ENCODE peak calls at places on chromosomes 6 and 20, in four cellular contexts. E is choroid plexus epithelial cell, T is SW480, S is OCI-LY7. W is an unnamed sample.

GRCh38 chr20:40617594-40617993 is 71.4 kb downstream of the MAFB start:
- DNase-seq in E (no peak), T (no peak), S (no peak), W (no peak)

GRCh38 chr6:43900560-43901329 is 130.7 kb downstream of the VEGFA start:
- DNase-seq in E (no peak), T (no peak), S (no peak), W (peak)

GRCh38 chr6:34237722-34238506 is 1.2 kb downstream of the HMGA1 start:
- DNase-seq in E (peak), T (peak), S (peak), W (no peak)

GRCh38 chr6:37987008-37987407 is 167.5 kb downstream of the ZFAND3 start:
- DNase-seq in E (peak), T (no peak), S (no peak), W (peak)

GRCh38 chr20:56117350-56117749 is 112.0 kb upstream of the CBLN4 start:
- DNase-seq in E (no peak), T (no peak), S (no peak), W (no peak)

GRCh38 chr6:36160147-36160760 is 29.9 kb downstream of the MAPK13 start:
- DNase-seq in E (peak), T (no peak), S (no peak), W (peak)

GRCh38 chr6:17583811-17584210 is 16.3 kb upstream of the FAM8A1 start:
- DNase-seq in E (peak), T (no peak), S (no peak), W (peak)

GRCh38 chr6:36510365-36510764 is 36.9 kb downstream of the STK38 start:
- DNase-seq in E (no peak), T (no peak), S (no peak), W (no peak)

GRCh38 chr6:7268362-7269310 is 44.4 kb downstream of the SSR1 start:
- DNase-seq in E (no peak), T (no peak), S (no peak), W (no peak)

GRCh38 chr6:68709091-68709490 is 74.0 kb downstream of the ADGRB3 start:
- DNase-seq in E (no peak), T (no peak), S (no peak), W (no peak)

GRCh38 chr6:166777096-166777630 is 150.1 kb upstream of the RPS6KA2 start:
- DNase-seq in E (no peak), T (no peak), S (peak), W (no peak)

GRCh38 chr20:45938727-45939438 is 4.4 kb downstream of the PCIF1 start:
- DNase-seq in E (no peak), T (no peak), S (no peak), W (no peak)

GRCh38 chr6:1604991-1605821 is 4.5 kb upstream of the FOXC1 start:
- DNase-seq in E (no peak), T (no peak), S (no peak), W (no peak)

GRCh38 chr6:124487778-124488431 is 474.3 kb upstream of the RNF217 start:
- DNase-seq in E (peak), T (peak), S (no peak), W (peak)

GRCh38 chr20:21026951-21027350 is 79.2 kb downstream of the LINC00237 start:
- DNase-seq in E (no peak), T (no peak), S (no peak), W (no peak)

GRCh38 chr20:64065973-64066341 is 3.0 kb downstream of the TCEA2 start:
- DNase-seq in E (peak), T (peak), S (peak), W (peak)

GRCh38 chr6:161921602-161922400 is 647.9 kb upstream of the AGPAT4 start:
- DNase-seq in E (peak), T (no peak), S (no peak), W (no peak)

GRCh38 chr6:101231606-101232235 is 161.8 kb upstream of the GRIK2 start:
- DNase-seq in E (no peak), T (no peak), S (no peak), W (no peak)

GRCh38 chr20:14360386-14360785 is 23.0 kb upstream of the FLRT3 start:
- DNase-seq in E (peak), T (no peak), S (no peak), W (peak)

GRCh38 chr6:162403031-162403430 is 324.5 kb downstream of the PRKN start:
- DNase-seq in E (no peak), T (no peak), S (no peak), W (no peak)

GRCh38 chr6:2204272-2204671 is 41.1 kb downstream of the GMDS start:
- DNase-seq in E (no peak), T (no peak), S (no peak), W (no peak)

GRCh38 chr6:163095401-163095800 is 319.1 kb upstream of the QKI start:
- DNase-seq in E (no peak), T (no peak), S (no peak), W (no peak)

GRCh38 chr6:155381856-155382690 is 67.8 kb upstream of the TFB1M start:
- DNase-seq in E (peak), T (no peak), S (no peak), W (peak)

GRCh38 chr20:47159166-47159565 is 197.3 kb downstream of the ZMYND8 start:
- DNase-seq in E (no peak), T (no peak), S (no peak), W (no peak)

GRCh38 chr6:52505726-52506501 is 70.9 kb downstream of the TRAM2 start:
- DNase-seq in E (no peak), T (no peak), S (peak), W (no peak)

GRCh38 chr20:33441142-33441955 is 2.2 kb downstream of the SNTA1 start:
- DNase-seq in E (no peak), T (no peak), S (peak), W (no peak)

GRCh38 chr20:19981091-19981490 is 36.1 kb upstream of the NAA20 start:
- DNase-seq in E (peak), T (peak), S (no peak), W (peak)

GRCh38 chr6:137846772-137847313 is 20.2 kb upstream of the TNFAIP3 start:
- DNase-seq in E (no peak), T (no peak), S (no peak), W (no peak)

GRCh38 chr20:51190783-51191180 is 167.9 kb upstream of the KCNG1 start:
- DNase-seq in E (no peak), T (no peak), S (no peak), W (peak)

W was measured in fibroblast of mammary gland.